ENCODE peak calls at places on chromosomes 4 and X, in eight cellular contexts. Y, G, D, B, J, I, V and L are unnamed samples.

GRCh38 chr4:123415977-123416376 is 19.4 kb downstream of the SPRY1 start:
- DNase-seq in I (peak; percentile 82), B (no peak), V (peak; percentile 29), J (no peak), D (no peak), Y (no peak), G (no peak), L (peak; percentile 94)

GRCh38 chrX:53193093-53193492 is 31.9 kb downstream of the KDM5C start:
- DNase-seq in J (no peak), V (no peak), G (no peak), Y (no peak), B (no peak), I (no peak), D (no peak), L (no peak)

GRCh38 chr4:8000721-8001491 is 61.2 kb upstream of the AFAP1 start:
- DNase-seq in V (no peak), G (no peak), Y (no peak), B (no peak), D (no peak), I (no peak), J (no peak), L (no peak)

GRCh38 chr4:170214101-170214500 is 124.3 kb upstream of the AADAT start:
- DNase-seq in Y (no peak), V (no peak), J (no peak), G (no peak), B (no peak), I (no peak), D (no peak), L (no peak)

GRCh38 chrX:2184089-2184488 is 316.7 kb downstream of the DHRSX start:
- DNase-seq in Y (no peak), G (no peak), V (no peak), B (no peak), J (no peak), D (no peak), I (no peak), L (no peak)

GRCh38 chr4:172985552-172985951 is 183.1 kb upstream of the GALNT7 start:
- DNase-seq in D (no peak), G (no peak), I (no peak), V (peak; percentile 37), B (no peak), J (no peak), Y (no peak), L (no peak)

GRCh38 chr4:186826866-186827541 is 103.3 kb upstream of the FAT1 start:
- DNase-seq in J (no peak), I (peak; percentile 14), D (no peak), B (no peak), G (no peak), V (no peak), Y (no peak), L (no peak)

GRCh38 chr4:17562157-17562556 is 14.8 kb upstream of the LAP3 start:
- DNase-seq in V (no peak), I (peak; percentile 46), J (no peak), Y (peak; percentile 21), G (peak; percentile 14), D (no peak), B (no peak), L (peak; percentile 49)

GRCh38 chr4:124631760-124632159 is 80.8 kb downstream of the ANKRD50 start:
- DNase-seq in B (peak; percentile 96), Y (no peak), D (no peak), G (peak; percentile 84), V (peak; percentile 98), J (no peak), I (no peak), L (peak; percentile 47)

GRCh38 chrX:69504626-69505612 is 793 bp downstream of the NALF2 start:
- DNase-seq in J (no peak), B (no peak), Y (peak; percentile 62), V (no peak), D (no peak), I (no peak), G (no peak), L (no peak)
- TF ChIP-seq MAX in J (no peak), B (no peak), Y (no peak), V (no peak), D (no peak), I (no peak), G (no peak), L (no peak)

GRCh38 chr4:145539677-145540076 is 58.0 kb downstream of the SMAD1 start:
- DNase-seq in B (no peak), I (no peak), D (no peak), J (no peak), G (no peak), V (no peak), Y (no peak), L (no peak)

GRCh38 chr4:145535202-145535601 is 53.5 kb downstream of the SMAD1 start:
- DNase-seq in G (no peak), Y (no peak), B (no peak), D (no peak), V (no peak), J (no peak), I (peak; percentile 9), L (no peak)

GRCh38 chr4:145538636-145539035 is 57.0 kb downstream of the SMAD1 start:
- DNase-seq in Y (no peak), G (no peak), V (no peak), I (no peak), J (no peak), B (no peak), D (no peak), L (no peak)

GRCh38 chr4:145533011-145533410 is 51.4 kb downstream of the SMAD1 start:
- DNase-seq in G (no peak), I (no peak), Y (no peak), V (no peak), B (no peak), J (no peak), D (no peak), L (no peak)

GRCh38 chr4:145536044-145536443 is 54.4 kb downstream of the SMAD1 start:
- DNase-seq in V (no peak), B (no peak), I (no peak), Y (no peak), D (no peak), G (no peak), J (no peak), L (no peak)
- TF ChIP-seq MAX in V (no peak), B (no peak), I (no peak), Y (no peak), D (no peak), G (no peak), J (no peak), L (no peak)

GRCh38 chrX:103831342-103831802 is 685 bp downstream of the RAB9B start:
- DNase-seq in B (no peak), G (peak; percentile 48), D (no peak), J (no peak), V (no peak), Y (peak; percentile 16), I (no peak), L (no peak)
- TF ChIP-seq MAX in B (no peak), G (no peak), D (no peak), J (no peak), V (no peak), Y (no peak), I (no peak), L (no peak)

GRCh38 chr4:110877728-110878382 is 255.0 kb upstream of the PITX2 start:
- DNase-seq in G (no peak), B (no peak), J (no peak), Y (no peak), V (no peak), I (no peak), D (no peak), L (no peak)

GRCh38 chr4:110878992-110879391 is 256.1 kb upstream of the PITX2 start:
- DNase-seq in Y (no peak), V (no peak), B (no peak), J (no peak), G (no peak), D (no peak), I (no peak), L (no peak)

GRCh38 chr4:110876866-110877265 is 254.0 kb upstream of the PITX2 start:
- DNase-seq in B (no peak), I (no peak), Y (no peak), V (no peak), D (no peak), G (no peak), J (no peak), L (no peak)

GRCh38 chr4:110878413-110878812 is 255.5 kb upstream of the PITX2 start:
- DNase-seq in D (no peak), V (no peak), Y (no peak), B (peak; percentile 23), J (no peak), I (no peak), G (no peak), L (no peak)
- TF ChIP-seq MAX in D (no peak), V (no peak), Y (no peak), B (no peak), J (no peak), I (no peak), G (no peak), L (no peak)

DNA sequence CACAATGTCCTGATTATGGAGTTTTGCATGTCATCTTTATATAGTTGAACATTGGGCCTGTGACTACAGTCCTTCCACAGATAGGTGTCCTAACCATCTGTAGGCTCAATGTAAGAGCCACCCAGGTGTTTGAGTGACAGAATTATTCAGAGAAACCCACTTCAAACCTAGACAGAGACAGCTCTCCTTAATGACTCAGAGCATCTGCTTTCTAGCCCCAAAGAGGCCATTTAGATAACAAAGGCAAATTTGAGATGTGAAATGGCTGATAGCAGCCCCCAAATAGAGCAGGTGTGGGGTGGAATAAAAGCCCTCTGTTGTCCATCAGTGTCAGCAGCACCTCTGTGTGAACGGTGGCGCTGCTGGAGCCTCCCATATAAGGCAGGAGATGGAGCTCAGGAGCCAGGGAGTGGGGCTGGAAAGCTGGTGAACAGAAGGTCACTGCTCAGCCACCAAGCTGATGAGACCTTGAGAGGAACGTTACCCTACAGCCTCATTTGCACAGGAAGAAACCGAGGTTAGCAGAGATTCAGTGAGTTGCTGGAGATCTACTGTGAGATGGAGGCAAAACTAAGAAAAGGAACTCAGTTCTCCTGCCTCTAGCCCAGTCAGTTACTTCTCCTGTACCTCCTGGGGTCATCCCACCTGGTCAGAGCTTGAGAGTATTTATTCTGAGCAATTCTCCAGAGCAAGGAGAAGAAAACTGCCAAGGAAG is 153.3 kb upstream of the LNX1 start:
- DNase-seq in B (no peak), Y (peak; percentile 19), V (no peak), D (no peak), J (no peak), G (no peak), I (peak; percentile 2), L (no peak)
- TF ChIP-seq MAX in B (no peak), Y (no peak), V (no peak), D (no peak), J (no peak), G (no peak), I (no peak), L (no peak)